ENCODE peak calls at places on chromosomes 7 and 10, in eight cellular contexts. K, D, Q, C, N, H, R and L are unnamed samples.

GRCh38 chr10:7696545-7696944 is 6.6 kb upstream of the ITIH2 start:
- DNase-seq in K (no peak), D (no peak), Q (no peak), C (peak), N (peak), H (no peak), R (peak), L (peak)

GRCh38 chr10:100969175-100970075 is at the start of gene SEMA4G:
- DNase-seq in K (peak), D (peak), Q (no peak), C (peak), N (no peak), H (peak), R (peak), L (peak)

GRCh38 chr10:48945441-48946143 is 6.0 kb upstream of the LRRC18 start:
- DNase-seq in K (no peak), D (peak), Q (no peak), C (no peak), N (no peak), H (no peak), R (no peak), L (no peak)

GRCh38 chr7:117061751-117062150 is 108.5 kb downstream of the ST7 start:
- DNase-seq in K (no peak), D (no peak), Q (peak), C (no peak), N (no peak), H (peak), R (peak), L (no peak)

GRCh38 chr7:74656911-74657691 is 417 bp upstream of the GTF2I start:
- DNase-seq in K (peak), D (peak), Q (peak), C (peak), N (peak), H (peak), R (peak), L (peak)

GRCh38 chr7:47460251-47460989 is 121.5 kb downstream of the TNS3 start:
- DNase-seq in K (no peak), D (peak), Q (no peak), C (peak), N (no peak), H (peak), R (peak), L (no peak)

GRCh38 chr7:8131694-8132605 is 130.0 kb downstream of the ICA1 start:
- DNase-seq in K (no peak), D (no peak), Q (peak), C (no peak), N (no peak), H (no peak), R (no peak), L (no peak)

GRCh38 chr10:1737222-1738061 is at the start of gene ADARB2:
- DNase-seq in K (peak), D (peak), Q (peak), C (no peak), N (no peak), H (no peak), R (no peak), L (peak)

GRCh38 chr7:87934699-87935372 is 785 bp downstream of the ADAM22 start:
- DNase-seq in K (peak), D (peak), Q (no peak), C (no peak), N (no peak), H (peak), R (peak), L (no peak)

GRCh38 chr7:22990588-22990949 is 23.4 kb downstream of the HYCC1 start:
- DNase-seq in K (no peak), D (no peak), Q (no peak), C (no peak), N (no peak), H (peak), R (peak), L (no peak)

GRCh38 chr10:129397198-129397974 is 69.7 kb upstream of the MGMT start:
- DNase-seq in K (no peak), D (no peak), Q (no peak), C (no peak), N (peak), H (no peak), R (no peak), L (no peak)

GRCh38 chr10:132684164-132684891 is 101.6 kb downstream of the NKX6-2 start:
- DNase-seq in K (no peak), D (no peak), Q (peak), C (peak), N (no peak), H (peak), R (peak), L (peak)

GRCh38 chr7:81339946-81340345 is 421.1 kb upstream of the SEMA3C start:
- DNase-seq in K (no peak), D (no peak), Q (no peak), C (no peak), N (no peak), H (no peak), R (peak), L (no peak)

GRCh38 chr7:38411404-38411803 is 138.0 kb upstream of the TARP start:
- DNase-seq in K (no peak), D (peak), Q (peak), C (no peak), N (no peak), H (peak), R (peak), L (peak)

GRCh38 chr10:95860486-95861040 is 47.2 kb upstream of the CC2D2B start:
- DNase-seq in K (no peak), D (no peak), Q (no peak), C (no peak), N (no peak), H (peak), R (peak), L (no peak)

GRCh38 chr10:125151824-125152634 is 8.3 kb downstream of the CTBP2 start:
- DNase-seq in K (peak), D (peak), Q (no peak), C (peak), N (peak), H (no peak), R (no peak), L (no peak)

GRCh38 chr7:53383131-53383530 is 347.7 kb downstream of the POM121L12 start:
- DNase-seq in K (no peak), D (no peak), Q (peak), C (no peak), N (no peak), H (no peak), R (no peak), L (peak)

GRCh38 chr7:75987805-75988630 is 6.4 kb downstream of the TMEM120A start:
- DNase-seq in K (no peak), D (no peak), Q (no peak), C (peak), N (no peak), H (no peak), R (no peak), L (no peak)

GRCh38 chr10:81957976-81958375 is 83.0 kb downstream of the NRG3 start:
- DNase-seq in K (no peak), D (no peak), Q (no peak), C (no peak), N (no peak), H (no peak), R (no peak), L (no peak)

GRCh38 chr10:88017781-88018180 is 154.4 kb downstream of the PTEN start:
- DNase-seq in K (no peak), D (no peak), Q (no peak), C (no peak), N (no peak), H (peak), R (no peak), L (no peak)

GRCh38 chr7:130114374-130114773 is 44.0 kb downstream of the KLHDC10 start:
- DNase-seq in K (no peak), D (no peak), Q (no peak), C (no peak), N (no peak), H (no peak), R (no peak), L (no peak)

GRCh38 chr7:127850195-127850594 is 181.0 kb downstream of the LRRC4 start:
- DNase-seq in K (no peak), D (no peak), Q (no peak), C (no peak), N (no peak), H (no peak), R (no peak), L (no peak)

GRCh38 chr10:11300071-11300470 is 282.4 kb downstream of the CELF2 start:
- DNase-seq in K (no peak), D (no peak), Q (no peak), C (no peak), N (no peak), H (no peak), R (no peak), L (no peak)

GRCh38 chr7:95246935-95247370 is 77.4 kb downstream of the PON1 start:
- DNase-seq in K (peak), D (peak), Q (peak), C (no peak), N (peak), H (peak), R (peak), L (peak)

GRCh38 chr7:157668884-157669767 is 332.3 kb downstream of the DNAJB6 start:
- DNase-seq in K (no peak), D (no peak), Q (no peak), C (peak), N (no peak), H (no peak), R (no peak), L (no peak)

GRCh38 chr7:157540020-157540419 is 203.2 kb downstream of the DNAJB6 start:
- DNase-seq in K (no peak), D (no peak), Q (no peak), C (peak), N (no peak), H (no peak), R (no peak), L (no peak)

GRCh38 chr10:123451607-123452245 is 214.4 kb upstream of the GPR26 start:
- DNase-seq in K (no peak), D (peak), Q (no peak), C (no peak), N (no peak), H (no peak), R (no peak), L (no peak)

GRCh38 chr7:30776971-30777370 is 5.8 kb downstream of the MINDY4 start:
- DNase-seq in K (no peak), D (no peak), Q (no peak), C (no peak), N (no peak), H (no peak), R (no peak), L (no peak)

GRCh38 chr7:40232242-40232929 is 97.6 kb downstream of the SUGCT start:
- DNase-seq in K (no peak), D (peak), Q (peak), C (no peak), N (no peak), H (peak), R (peak), L (peak)

GRCh38 chr10:125262920-125263319 is 102.6 kb upstream of the CTBP2 start:
- DNase-seq in K (no peak), D (no peak), Q (no peak), C (no peak), N (no peak), H (no peak), R (no peak), L (no peak)

GRCh38 chr7:138961159-138961558 is 20.0 kb downstream of the KIAA1549 start:
- DNase-seq in K (no peak), D (no peak), Q (no peak), C (no peak), N (peak), H (peak), R (peak), L (peak)

GRCh38 chr7:135979674-135980660 is 2.8 kb upstream of the MTPN start:
- DNase-seq in K (no peak), D (no peak), Q (peak), C (no peak), N (no peak), H (peak), R (peak), L (peak)

GRCh38 chr7:101537205-101537604 is 91.9 kb downstream of the MYL10 start:
- DNase-seq in K (no peak), D (no peak), Q (no peak), C (no peak), N (no peak), H (peak), R (no peak), L (no peak)

GRCh38 chr7:143229054-143229790 is 7.4 kb downstream of the TAS2R40 start:
- DNase-seq in K (no peak), D (no peak), Q (no peak), C (no peak), N (no peak), H (no peak), R (no peak), L (no peak)

GRCh38 chr10:69874464-69874863 is 72.8 kb downstream of the COL13A1 start:
- DNase-seq in K (no peak), D (no peak), Q (peak), C (no peak), N (no peak), H (peak), R (peak), L (peak)
- TF ChIP-seq CTCF in K (no peak), D (no peak), Q (no peak), C (no peak), N (no peak), H (no peak), R (peak), L (no peak)

GRCh38 chr7:149598721-149599308 is 101.2 kb upstream of the ZNF746 start:
- DNase-seq in K (no peak), D (peak), Q (peak), C (no peak), N (no peak), H (peak), R (peak), L (peak)
- TF ChIP-seq CTCF in K (peak), D (peak), Q (peak), C (peak), N (no peak), H (peak), R (peak), L (peak)

GRCh38 chr7:106032295-106032694 is 69.2 kb downstream of the CDHR3 start:
- DNase-seq in K (no peak), D (no peak), Q (no peak), C (no peak), N (no peak), H (no peak), R (no peak), L (no peak)

GRCh38 chr7:106029448-106029847 is 66.4 kb downstream of the CDHR3 start:
- DNase-seq in K (no peak), D (no peak), Q (no peak), C (no peak), N (no peak), H (no peak), R (no peak), L (no peak)

GRCh38 chr7:106033735-106034134 is 70.7 kb downstream of the CDHR3 start:
- DNase-seq in K (no peak), D (no peak), Q (no peak), C (no peak), N (no peak), H (no peak), R (no peak), L (no peak)

GRCh38 chr7:106031271-106032029 is 68.4 kb downstream of the CDHR3 start:
- DNase-seq in K (no peak), D (peak), Q (no peak), C (no peak), N (no peak), H (no peak), R (no peak), L (no peak)

DNA sequence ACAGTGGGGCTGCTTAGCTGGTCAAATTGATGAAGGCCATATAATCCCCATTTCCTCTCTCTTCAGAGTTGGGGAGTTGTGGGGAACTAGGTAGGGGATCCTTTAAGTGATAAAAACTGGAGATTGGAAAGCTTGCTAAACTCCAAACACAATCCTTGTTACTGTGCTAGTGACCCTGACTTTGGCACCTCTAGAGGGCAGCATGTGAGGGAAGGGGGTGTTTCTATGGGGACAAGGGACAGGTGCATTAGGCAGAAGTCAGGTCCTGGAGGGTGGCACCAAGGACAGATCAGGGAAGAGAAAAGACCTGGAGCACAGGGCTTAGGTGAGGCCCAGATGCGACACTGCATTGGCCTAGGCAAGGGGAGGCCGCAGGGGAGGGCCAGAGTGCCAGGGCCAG is 66.9 kb downstream of the CDHR3 start:
- DNase-seq in K (no peak), D (no peak), Q (no peak), C (no peak), N (no peak), H (no peak), R (no peak), L (no peak)
- TF ChIP-seq CTCF in K (no peak), D (no peak), Q (no peak), C (no peak), N (no peak), H (no peak), R (no peak), L (no peak)

GRCh38 chr10:103396789-103397087 is 312 bp downstream of the PDCD11 start:
- DNase-seq in K (no peak), D (no peak), Q (no peak), C (no peak), N (no peak), H (no peak), R (no peak), L (no peak)

GRCh38 chr10:103395754-103396066 is 565 bp downstream of the ATP5MK start:
- DNase-seq in K (no peak), D (peak), Q (peak), C (no peak), N (no peak), H (peak), R (no peak), L (peak)

GRCh38 chr10:103394180-103394579 is 2.1 kb downstream of the ATP5MK start:
- DNase-seq in K (no peak), D (no peak), Q (no peak), C (peak), N (no peak), H (peak), R (no peak), L (no peak)

GRCh38 chr10:103397191-103397825 is 882 bp downstream of the PDCD11 start:
- DNase-seq in K (no peak), D (no peak), Q (peak), C (no peak), N (no peak), H (peak), R (no peak), L (peak)

GRCh38 chr10:103396067-103396788 is at the start of the genes ATP5MK and PDCD11:
- DNase-seq in K (peak), D (peak), Q (peak), C (peak), N (peak), H (peak), R (peak), L (peak)
- TF ChIP-seq CTCF in K (peak), D (no peak), Q (peak), C (peak), N (no peak), H (no peak), R (peak), L (no peak)

GRCh38 chr7:32942783-32943653 is 14.2 kb upstream of the FKBP9 start:
- DNase-seq in K (peak), D (peak), Q (peak), C (peak), N (peak), H (peak), R (peak), L (peak)
- TF ChIP-seq CTCF in K (peak), D (peak), Q (peak), C (peak), N (peak), H (no peak), R (peak), L (peak)

GRCh38 chr10:117375360-117376147 is at the start of gene PDZD8:
- DNase-seq in K (peak), D (peak), Q (peak), C (peak), N (peak), H (peak), R (peak), L (peak)
- TF ChIP-seq CTCF in K (no peak), D (no peak), Q (no peak), C (no peak), N (no peak), H (no peak), R (no peak), L (no peak)

GRCh38 chr7:83475403-83475802 is 173.5 kb downstream of the SEMA3E start:
- DNase-seq in K (no peak), D (no peak), Q (no peak), C (no peak), N (no peak), H (peak), R (no peak), L (peak)
- TF ChIP-seq CTCF in K (peak), D (peak), Q (no peak), C (no peak), N (no peak), H (peak), R (peak), L (no peak)

GRCh38 chr7:137820677-137821420 is 25.9 kb downstream of the DGKI start:
- DNase-seq in K (no peak), D (peak), Q (no peak), C (no peak), N (peak), H (peak), R (peak), L (peak)

GRCh38 chr7:137820156-137820555 is 26.6 kb downstream of the DGKI start:
- DNase-seq in K (no peak), D (no peak), Q (no peak), C (no peak), N (no peak), H (no peak), R (no peak), L (no peak)

GRCh38 chr7:137818036-137818435 is 28.7 kb downstream of the DGKI start:
- DNase-seq in K (no peak), D (no peak), Q (no peak), C (no peak), N (no peak), H (peak), R (peak), L (peak)

DNA sequence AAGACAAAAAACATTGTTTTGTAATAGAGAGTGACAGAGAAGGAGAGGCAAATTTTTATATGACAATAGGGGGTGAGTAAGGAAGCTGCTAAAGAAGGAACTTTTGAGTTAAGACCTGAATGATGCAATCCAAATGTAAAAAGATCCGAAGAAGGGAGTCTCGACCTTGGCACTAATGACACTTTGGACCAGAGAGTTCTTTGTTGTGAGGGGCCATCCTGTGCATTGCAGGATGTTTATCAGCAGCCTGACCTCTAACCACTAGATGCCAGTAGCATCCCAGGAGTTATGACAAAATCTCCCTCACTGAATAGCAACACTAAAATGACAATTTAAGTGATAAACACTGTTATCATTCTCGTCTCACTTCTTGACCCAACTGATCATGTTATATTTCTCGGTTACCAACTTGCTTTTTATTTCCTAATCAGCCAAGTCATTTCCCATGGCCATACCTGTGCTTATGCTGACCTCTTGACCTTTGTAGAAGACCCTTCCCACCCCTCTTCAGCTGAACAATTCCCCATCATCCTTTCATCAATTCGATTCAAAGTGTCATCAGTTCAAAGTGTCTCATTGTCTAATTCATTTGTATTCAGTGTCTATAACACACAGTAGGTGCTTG is 30.0 kb downstream of the DGKI start:
- DNase-seq in K (no peak), D (no peak), Q (peak), C (no peak), N (no peak), H (peak), R (peak), L (peak)
- TF ChIP-seq CTCF in K (no peak), D (peak), Q (peak), C (no peak), N (no peak), H (peak), R (peak), L (no peak)